ENCODE peak calls at places on chromosomes 11 and 22, in five cellular contexts. U is AG08396, B is Right ventricle myocardium superior, Q is activated T-cell treated with anti-CD3 and anti-CD28 coated beads for 24 hours, Y is NCI-H1436. I is an unnamed sample.

GRCh38 chr11:6614446-6614845 is 2.4 kb upstream of the TAF10 start:
- DNase-seq in B (no peak), Q (no peak), U (no peak), Y (no peak), I (no peak)

GRCh38 chr11:77187105-77187750 is 59.2 kb downstream of the MYO7A start:
- DNase-seq in Q (no peak), Y (no peak), B (peak), U (no peak), I (no peak)

GRCh38 chr22:38239101-38239761 is 33.6 kb downstream of the TMEM184B start:
- DNase-seq in B (no peak), U (peak), Q (no peak), Y (no peak), I (peak)

GRCh38 chr11:19903620-19904069 is 191.0 kb downstream of the NAV2 start:
- DNase-seq in Q (peak), Y (peak), U (peak), B (peak), I (peak)

GRCh38 chr11:106231591-106231990 is 154.1 kb downstream of the AASDHPPT start:
- DNase-seq in Y (no peak), Q (no peak), U (peak), B (no peak), I (no peak)

GRCh38 chr11:41716862-41717261 is 257.4 kb upstream of the LRRC4C start:
- DNase-seq in B (no peak), U (no peak), Y (no peak), Q (no peak), I (no peak)

GRCh38 chr11:88508808-88509581 is 171.5 kb upstream of the CTSC start:
- DNase-seq in Q (no peak), Y (no peak), B (peak), U (no peak), I (no peak)

GRCh38 chr22:30829901-30830550 is 135.4 kb downstream of the OSBP2 start:
- DNase-seq in Y (no peak), Q (no peak), U (peak), B (no peak), I (peak)

GRCh38 chr11:5307256-5308019 is 5.7 kb upstream of the OR51B4 start:
- DNase-seq in U (no peak), B (no peak), Y (no peak), Q (no peak), I (no peak)

GRCh38 chr11:841981-842369 is 354 bp downstream of the POLR2L start:
- DNase-seq in B (no peak), Q (no peak), U (no peak), Y (no peak), I (no peak)

GRCh38 chr11:77094841-77095365 is 7.7 kb upstream of the OMP start:
- DNase-seq in U (no peak), B (peak), Q (no peak), Y (no peak), I (no peak)

GRCh38 chr11:1826552-1827094 is 8.2 kb upstream of the SYT8 start:
- DNase-seq in B (peak), U (peak), Q (no peak), Y (no peak), I (no peak)

GRCh38 chr11:66862559-66863037 is 5.7 kb downstream of the LRFN4 start:
- DNase-seq in U (no peak), Q (no peak), Y (no peak), B (no peak), I (no peak)

GRCh38 chr11:68008381-68009337 is 1.5 kb upstream of the ALDH3B1 start:
- DNase-seq in B (peak), Q (no peak), Y (peak), U (no peak), I (no peak)

GRCh38 chr22:39959640-39960447 is at the start of gene TMA7B:
- DNase-seq in B (no peak), U (peak), Y (no peak), Q (no peak), I (no peak)

GRCh38 chr11:2934611-2935239 is 5.5 kb upstream of the PHLDA2 start:
- DNase-seq in B (no peak), Q (no peak), Y (no peak), U (no peak), I (no peak)

GRCh38 chr11:315051-315481 is 1.2 kb downstream of the IFITM1 start:
- DNase-seq in Q (no peak), U (no peak), B (peak), Y (no peak), I (no peak)

GRCh38 chr11:116467809-116468208 is 305.0 kb downstream of the BUD13 start:
- DNase-seq in Q (no peak), U (no peak), Y (no peak), B (no peak), I (no peak)

GRCh38 chr11:102620858-102621561 is 4.1 kb downstream of the MMP20 start:
- DNase-seq in Q (no peak), B (no peak), U (no peak), Y (no peak), I (no peak)

GRCh38 chr22:38186429-38186828 is 4.8 kb upstream of the PLA2G6 start:
- DNase-seq in Q (no peak), Y (no peak), B (no peak), U (no peak), I (no peak)

GRCh38 chr11:76604652-76605241 is 65.8 kb downstream of the LRRC32 start:
- DNase-seq in U (peak), Q (no peak), Y (no peak), B (peak), I (no peak)

GRCh38 chr11:69339041-69339733 is 45.2 kb downstream of the MYEOV start:
- DNase-seq in B (no peak), U (no peak), Q (no peak), Y (no peak), I (no peak)

GRCh38 chr11:11972942-11973341 is 35.5 kb downstream of the DKK3 start:
- DNase-seq in Q (no peak), U (no peak), B (no peak), Y (no peak), I (no peak)

GRCh38 chr11:46361283-46362145 is 14.3 kb downstream of the DGKZ start:
- DNase-seq in B (peak), Q (peak), U (peak), Y (peak), I (peak)

GRCh38 chr11:95089620-95090542 is at the start of gene ENDOD1:
- DNase-seq in B (peak), Y (peak), U (peak), Q (peak), I (peak)

GRCh38 chr11:101030692-101031091 is 98.9 kb downstream of the PGR start:
- DNase-seq in B (no peak), U (no peak), Y (no peak), Q (no peak), I (no peak)

GRCh38 chr11:122045181-122045586 is 70.8 kb downstream of the BLID start:
- DNase-seq in B (no peak), Y (no peak), U (peak), Q (no peak), I (no peak)

GRCh38 chr11:30342736-30343166 is 19.8 kb downstream of the ARL14EP start:
- DNase-seq in U (no peak), Y (no peak), Q (no peak), B (no peak), I (no peak)

GRCh38 chr11:116808262-116809175 is 14.6 kb downstream of the APOA4 start:
- DNase-seq in B (no peak), U (peak), Q (no peak), Y (no peak), I (no peak)

I was measured in nucleus accumbens.